ENCODE peak calls at places on chromosomes 2 and 18, in seven cellular contexts. X is mesendoderm, F is neuronal stem cell, S is H9, Y is trophoblast cell, E is mesenchymal stem cell, O is H1. Q is an unnamed sample.

GRCh38 chr2:210399440-210400041 is 77.0 kb downstream of the LANCL1 start:
- DNase-seq in O (no peak), F (no peak), S (no peak), Y (no peak), E (peak; percentile 16), X (no peak), Q (peak; percentile 7)

GRCh38 chr2:220985561-220985960 is 586.5 kb downstream of the EPHA4 start:
- DNase-seq in S (no peak), Y (peak; percentile 26), F (no peak), E (no peak), X (no peak), O (no peak), Q (no peak)

GRCh38 chr2:31947871-31948270 is 62.9 kb downstream of the MEMO1 start:
- DNase-seq in E (no peak), Y (peak; percentile 81), F (no peak), S (no peak), O (no peak), X (peak; percentile 62), Q (no peak)

GRCh38 chr18:59839241-59839640 is 60.6 kb upstream of the PMAIP1 start:
- DNase-seq in O (no peak), F (no peak), X (no peak), S (no peak), Y (no peak), E (no peak), Q (no peak)

GRCh38 chr2:17317439-17317976 is 200.7 kb downstream of the RAD51AP2 start:
- DNase-seq in X (no peak), S (no peak), E (no peak), O (no peak), Y (no peak), F (no peak), Q (no peak)

GRCh38 chr2:218186876-218187649 is 20.3 kb upstream of the CXCR1 start:
- DNase-seq in E (no peak), F (no peak), S (no peak), Y (peak; percentile 99), O (no peak), X (peak; percentile 18), Q (no peak)

GRCh38 chr18:80109676-80110078 is 615 bp downstream of the ADNP2 start:
- DNase-seq in O (no peak), F (peak; percentile 43), E (peak; percentile 68), S (peak; percentile 67), X (peak; percentile 76), Y (no peak), Q (peak; percentile 31)

GRCh38 chr2:126889071-126889470 is 9.6 kb upstream of the TEX51 start:
- DNase-seq in O (no peak), E (no peak), S (peak; percentile 25), Y (no peak), X (no peak), F (no peak), Q (no peak)

GRCh38 chr2:184472481-184472880 is 125.8 kb upstream of the ZNF804A start:
- DNase-seq in Y (no peak), S (no peak), F (no peak), O (no peak), X (peak; percentile 53), E (no peak), Q (no peak)

GRCh38 chr18:3541549-3542386 is 91.8 kb downstream of the TGIF1 start:
- DNase-seq in O (no peak), Y (no peak), X (no peak), F (no peak), S (no peak), E (no peak), Q (no peak)

GRCh38 chr18:3540805-3541548 is 91.0 kb downstream of the TGIF1 start:
- DNase-seq in F (no peak), Y (no peak), E (no peak), X (peak; percentile 71), S (no peak), O (no peak), Q (no peak)

GRCh38 chr18:3547891-3548615 is 98.1 kb downstream of the TGIF1 start:
- DNase-seq in Y (no peak), O (no peak), F (no peak), X (no peak), S (no peak), E (no peak), Q (no peak)

GRCh38 chr18:3546106-3546505 is 96.1 kb downstream of the TGIF1 start:
- DNase-seq in O (no peak), X (no peak), S (no peak), F (no peak), E (no peak), Y (no peak), Q (no peak)

GRCh38 chr18:3544537-3544936 is 94.6 kb downstream of the TGIF1 start:
- DNase-seq in O (no peak), F (no peak), X (no peak), Y (no peak), S (no peak), E (no peak), Q (no peak)
- H3K4ac ChIP-seq in O (no peak overlapping the region), F (no peak overlapping the region), X (no peak overlapping the region), Y (no peak overlapping the region), S (no peak overlapping the region), E (no peak overlapping the region), Q (no peak overlapping the region)

GRCh38 chr18:68519341-68519740 is 195.6 kb downstream of the TMX3 start:
- DNase-seq in O (no peak), E (no peak), X (no peak), F (no peak), S (no peak), Y (peak; percentile 5), Q (peak; percentile 11)
- H3K4ac ChIP-seq in O (no peak overlapping the region), E (no peak overlapping the region), X (no peak overlapping the region), F (no peak overlapping the region), S (no peak overlapping the region), Y (no peak overlapping the region), Q (peak overlapping the region; percentile 40)

DNA sequence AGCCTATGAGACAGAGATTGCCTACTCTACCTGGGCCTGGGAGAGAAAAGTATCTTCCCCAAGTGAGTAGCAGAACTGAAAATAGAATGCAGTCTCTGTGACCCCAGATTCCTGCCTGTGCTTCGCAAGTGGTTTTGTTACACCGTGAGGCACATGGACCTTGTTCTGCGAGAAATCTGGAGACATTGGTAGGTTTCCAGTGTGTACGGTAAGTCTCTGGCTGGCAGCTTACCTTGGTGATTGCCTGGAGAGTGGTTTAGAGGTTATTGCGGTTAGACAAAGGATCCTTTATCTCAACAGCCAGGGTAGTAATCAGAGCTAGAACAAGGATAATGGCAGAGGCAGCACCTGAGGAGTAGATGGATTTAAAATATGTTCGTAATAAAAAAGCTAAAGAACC is 606.0 kb upstream of the GCFC2 start:
- DNase-seq in O (no peak), Y (no peak), F (no peak), S (no peak), E (no peak), X (no peak), Q (no peak)
- H3K4ac ChIP-seq in O (no peak overlapping the region), Y (no peak overlapping the region), F (no peak overlapping the region), S (no peak overlapping the region), E (no peak overlapping the region), X (no peak overlapping the region), Q (no peak overlapping the region)

DNA sequence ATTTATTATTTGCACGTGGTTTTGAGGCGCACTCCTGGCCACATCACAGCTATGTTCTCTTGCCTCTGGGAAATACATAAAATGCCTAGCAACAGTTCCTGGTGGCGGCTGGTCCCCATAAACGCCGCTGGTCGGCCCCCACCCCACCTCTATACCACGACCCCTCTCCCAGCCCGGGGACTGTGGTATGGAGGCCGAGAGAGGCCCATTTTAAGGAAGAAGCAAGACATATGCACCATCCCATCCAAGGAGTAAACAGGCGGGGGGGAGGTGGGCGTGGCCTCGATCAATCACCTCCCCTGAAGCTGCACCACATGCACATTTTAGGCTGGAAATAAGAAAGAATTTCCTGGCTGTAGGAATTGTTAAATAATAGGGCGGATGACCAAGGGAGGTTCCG is 82.6 kb downstream of the BCL2 start:
- DNase-seq in S (no peak), Y (no peak), E (no peak), X (no peak), O (no peak), F (no peak), Q (no peak)
- H3K4ac ChIP-seq in S (no peak overlapping the region), Y (no peak overlapping the region), E (peak overlapping the region; percentile 73), X (no peak overlapping the region), O (no peak overlapping the region), F (no peak overlapping the region), Q (peak overlapping the region; percentile 79)

GRCh38 chr2:179226961-179227259 is 37.7 kb downstream of the SESTD1 start:
- DNase-seq in O (no peak), X (no peak), E (no peak), F (no peak), S (no peak), Y (no peak), Q (no peak)

GRCh38 chr2:179226203-179226960 is 38.2 kb downstream of the SESTD1 start:
- DNase-seq in E (no peak), O (no peak), F (no peak), X (no peak), S (no peak), Y (no peak), Q (no peak)

GRCh38 chr2:179218848-179219594 is 45.6 kb downstream of the SESTD1 start:
- DNase-seq in X (peak; percentile 84), E (peak; percentile 78), S (peak; percentile 67), O (peak; percentile 50), F (peak; percentile 53), Y (peak; percentile 57), Q (peak; percentile 87)

GRCh38 chr2:179224361-179224760 is 40.3 kb downstream of the SESTD1 start:
- DNase-seq in Y (no peak), S (no peak), F (no peak), X (peak; percentile 87), O (no peak), E (no peak), Q (no peak)

DNA sequence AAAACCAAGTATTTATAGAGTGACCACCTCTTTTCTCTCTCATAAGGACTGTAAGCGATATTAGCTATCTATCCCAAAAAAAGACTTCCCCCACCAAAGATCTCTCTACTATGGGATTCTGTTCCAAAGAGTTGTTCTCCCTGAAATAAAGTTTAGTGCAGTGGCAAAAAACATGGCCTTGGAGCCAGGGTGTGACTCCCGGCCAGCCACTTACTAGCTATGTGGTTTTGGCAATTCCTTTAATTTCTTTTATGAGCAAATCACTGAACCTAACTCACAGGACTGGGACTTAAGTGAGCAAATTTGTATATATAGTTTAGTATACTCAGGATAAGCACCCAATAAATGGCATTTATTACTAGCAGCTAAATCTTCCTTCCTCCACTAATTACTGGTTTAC is 42.6 kb downstream of the SESTD1 start:
- DNase-seq in F (no peak), S (no peak), X (no peak), Y (no peak), O (no peak), E (no peak), Q (no peak)
- H3K4ac ChIP-seq in F (no peak overlapping the region), S (no peak overlapping the region), X (no peak overlapping the region), Y (no peak overlapping the region), O (no peak overlapping the region), E (no peak overlapping the region), Q (no peak overlapping the region)

DNA sequence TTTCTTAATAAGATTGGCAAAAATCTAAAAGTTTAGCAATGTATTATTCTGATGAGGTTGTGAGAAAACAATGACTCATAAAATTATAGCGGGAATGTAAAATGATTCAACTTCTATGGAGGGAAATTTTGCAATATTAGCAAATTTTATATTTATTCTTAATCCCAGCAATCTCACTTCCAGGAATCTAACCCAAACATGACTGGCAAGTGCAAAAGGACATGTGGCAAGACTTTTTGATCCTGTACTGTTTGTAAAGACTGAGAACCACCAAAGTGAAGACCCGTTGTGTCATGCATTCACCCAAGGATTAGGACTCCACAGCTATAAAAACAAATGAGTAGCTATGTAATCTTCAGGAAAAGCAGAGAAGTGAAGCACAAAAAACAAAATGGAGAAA is 234.8 kb upstream of the KYNU start:
- DNase-seq in F (no peak), X (no peak), E (no peak), S (no peak), O (no peak), Y (no peak), Q (no peak)
- H3K4ac ChIP-seq in F (no peak overlapping the region), X (no peak overlapping the region), E (no peak overlapping the region), S (no peak overlapping the region), O (no peak overlapping the region), Y (no peak overlapping the region), Q (no peak overlapping the region)